ENCODE peak calls at places on chromosomes 2 and 18, in ten cellular contexts. One of them, this sample, is unnamed.

GRCh38 chr2:146458585-146458984 is 1386.2 kb upstream of the ACVR2A start:
- DNase-seq in WTC11: no peak
- DNase-seq in stimulated activated CD4-positive, alpha-beta T cell treated with anti-CD3 and anti-CD28 coated beads, Interleukin-2, amount 100 ng/mL, for 24 hours: no peak
- DNase-seq in NT2/D1: no peak
- DNase-seq in NCI-H82: no peak
- DNase-seq in neuronal stem cell: no peak
- DNase-seq in SW 1271: no peak
- DNase-seq in H54: no peak
- DNase-seq in right atrium auricular region: no peak
- DNase-seq in HepG2: no peak
- DNase-seq in this sample: no peak

GRCh38 chr2:172083725-172084483 is 1.4 kb upstream of the DLX1 start:
- DNase-seq in WTC11: peak
- DNase-seq in stimulated activated CD4-positive, alpha-beta T cell treated with anti-CD3 and anti-CD28 coated beads, Interleukin-2, amount 100 ng/mL, for 24 hours: no peak
- DNase-seq in NT2/D1: no peak
- DNase-seq in NCI-H82: peak
- DNase-seq in neuronal stem cell: peak
- DNase-seq in SW 1271: no peak
- DNase-seq in H54: no peak
- DNase-seq in right atrium auricular region: no peak
- DNase-seq in HepG2: no peak
- DNase-seq in this sample: no peak

GRCh38 chr2:1553671-1554295 is 140.5 kb downstream of the TPO start:
- DNase-seq in WTC11: no peak
- DNase-seq in stimulated activated CD4-positive, alpha-beta T cell treated with anti-CD3 and anti-CD28 coated beads, Interleukin-2, amount 100 ng/mL, for 24 hours: no peak
- DNase-seq in NT2/D1: no peak
- DNase-seq in NCI-H82: no peak
- DNase-seq in neuronal stem cell: no peak
- DNase-seq in SW 1271: peak
- DNase-seq in H54: no peak
- DNase-seq in right atrium auricular region: no peak
- DNase-seq in HepG2: no peak
- DNase-seq in this sample: no peak

GRCh38 chr2:128510701-128511100 is 192.0 kb upstream of the HS6ST1 start:
- DNase-seq in WTC11: no peak
- DNase-seq in stimulated activated CD4-positive, alpha-beta T cell treated with anti-CD3 and anti-CD28 coated beads, Interleukin-2, amount 100 ng/mL, for 24 hours: no peak
- DNase-seq in NT2/D1: no peak
- DNase-seq in NCI-H82: no peak
- DNase-seq in neuronal stem cell: no peak
- DNase-seq in SW 1271: no peak
- DNase-seq in H54: no peak
- DNase-seq in right atrium auricular region: no peak
- DNase-seq in HepG2: no peak
- DNase-seq in this sample: no peak

GRCh38 chr2:102291221-102292075 is 19.9 kb upstream of the IL1RL1 start:
- DNase-seq in WTC11: no peak
- DNase-seq in stimulated activated CD4-positive, alpha-beta T cell treated with anti-CD3 and anti-CD28 coated beads, Interleukin-2, amount 100 ng/mL, for 24 hours: no peak
- DNase-seq in NT2/D1: no peak
- DNase-seq in NCI-H82: no peak
- DNase-seq in neuronal stem cell: no peak
- DNase-seq in SW 1271: no peak
- DNase-seq in H54: no peak
- DNase-seq in right atrium auricular region: no peak
- DNase-seq in HepG2: no peak
- DNase-seq in this sample: no peak

GRCh38 chr2:39664898-39665591 is 672 bp upstream of the TMEM178A start:
- DNase-seq in WTC11: peak
- DNase-seq in stimulated activated CD4-positive, alpha-beta T cell treated with anti-CD3 and anti-CD28 coated beads, Interleukin-2, amount 100 ng/mL, for 24 hours: no peak
- DNase-seq in NT2/D1: no peak
- DNase-seq in NCI-H82: peak
- DNase-seq in neuronal stem cell: no peak
- DNase-seq in SW 1271: no peak
- DNase-seq in H54: no peak
- DNase-seq in right atrium auricular region: no peak
- DNase-seq in HepG2: no peak
- DNase-seq in this sample: no peak

GRCh38 chr2:172745636-172746035 is 10.0 kb downstream of the RAPGEF4 start:
- DNase-seq in WTC11: no peak
- DNase-seq in stimulated activated CD4-positive, alpha-beta T cell treated with anti-CD3 and anti-CD28 coated beads, Interleukin-2, amount 100 ng/mL, for 24 hours: no peak
- DNase-seq in NT2/D1: no peak
- DNase-seq in NCI-H82: no peak
- DNase-seq in neuronal stem cell: no peak
- DNase-seq in SW 1271: no peak
- DNase-seq in H54: no peak
- DNase-seq in right atrium auricular region: no peak
- DNase-seq in HepG2: no peak
- DNase-seq in this sample: no peak

GRCh38 chr2:10303634-10304378 is 1.1 kb downstream of the HPCAL1 start:
- DNase-seq in WTC11: peak
- DNase-seq in stimulated activated CD4-positive, alpha-beta T cell treated with anti-CD3 and anti-CD28 coated beads, Interleukin-2, amount 100 ng/mL, for 24 hours: peak
- DNase-seq in NT2/D1: no peak
- DNase-seq in NCI-H82: peak
- DNase-seq in neuronal stem cell: peak
- DNase-seq in SW 1271: peak
- DNase-seq in H54: peak
- DNase-seq in right atrium auricular region: no peak
- DNase-seq in HepG2: peak
- DNase-seq in this sample: no peak

GRCh38 chr18:59383831-59384230 is 24.8 kb upstream of the LMAN1 start:
- DNase-seq in WTC11: no peak
- DNase-seq in stimulated activated CD4-positive, alpha-beta T cell treated with anti-CD3 and anti-CD28 coated beads, Interleukin-2, amount 100 ng/mL, for 24 hours: no peak
- DNase-seq in NT2/D1: no peak
- DNase-seq in NCI-H82: peak
- DNase-seq in neuronal stem cell: peak
- DNase-seq in SW 1271: no peak
- DNase-seq in H54: no peak
- DNase-seq in right atrium auricular region: no peak
- DNase-seq in HepG2: no peak
- DNase-seq in this sample: no peak

GRCh38 chr2:1564506-1564905 is 151.2 kb downstream of the TPO start:
- DNase-seq in WTC11: no peak
- DNase-seq in stimulated activated CD4-positive, alpha-beta T cell treated with anti-CD3 and anti-CD28 coated beads, Interleukin-2, amount 100 ng/mL, for 24 hours: no peak
- DNase-seq in NT2/D1: no peak
- DNase-seq in NCI-H82: no peak
- DNase-seq in neuronal stem cell: no peak
- DNase-seq in SW 1271: no peak
- DNase-seq in H54: no peak
- DNase-seq in right atrium auricular region: no peak
- DNase-seq in HepG2: no peak
- DNase-seq in this sample: no peak

GRCh38 chr2:104068665-104069064 is 785.2 kb upstream of the POU3F3 start:
- DNase-seq in WTC11: no peak
- DNase-seq in stimulated activated CD4-positive, alpha-beta T cell treated with anti-CD3 and anti-CD28 coated beads, Interleukin-2, amount 100 ng/mL, for 24 hours: no peak
- DNase-seq in NT2/D1: no peak
- DNase-seq in NCI-H82: no peak
- DNase-seq in neuronal stem cell: no peak
- DNase-seq in SW 1271: no peak
- DNase-seq in H54: no peak
- DNase-seq in right atrium auricular region: no peak
- DNase-seq in HepG2: no peak
- DNase-seq in this sample: no peak

GRCh38 chr18:29164020-29164706 is 987.2 kb upstream of the CDH2 start:
- DNase-seq in WTC11: no peak
- DNase-seq in stimulated activated CD4-positive, alpha-beta T cell treated with anti-CD3 and anti-CD28 coated beads, Interleukin-2, amount 100 ng/mL, for 24 hours: no peak
- DNase-seq in NT2/D1: no peak
- DNase-seq in NCI-H82: no peak
- DNase-seq in neuronal stem cell: no peak
- DNase-seq in SW 1271: peak
- DNase-seq in H54: no peak
- DNase-seq in right atrium auricular region: no peak
- DNase-seq in HepG2: peak
- DNase-seq in this sample: peak

GRCh38 chr2:196101325-196101981 is 32.8 kb upstream of the DNAH7 start:
- DNase-seq in WTC11: no peak
- DNase-seq in stimulated activated CD4-positive, alpha-beta T cell treated with anti-CD3 and anti-CD28 coated beads, Interleukin-2, amount 100 ng/mL, for 24 hours: peak
- DNase-seq in NT2/D1: no peak
- DNase-seq in NCI-H82: no peak
- DNase-seq in neuronal stem cell: no peak
- DNase-seq in SW 1271: no peak
- DNase-seq in H54: no peak
- DNase-seq in right atrium auricular region: no peak
- DNase-seq in HepG2: no peak
- DNase-seq in this sample: no peak

GRCh38 chr18:70188113-70188512 is 17.4 kb downstream of the RTTN start:
- DNase-seq in WTC11: no peak
- DNase-seq in stimulated activated CD4-positive, alpha-beta T cell treated with anti-CD3 and anti-CD28 coated beads, Interleukin-2, amount 100 ng/mL, for 24 hours: no peak
- DNase-seq in NT2/D1: no peak
- DNase-seq in NCI-H82: no peak
- DNase-seq in neuronal stem cell: no peak
- DNase-seq in SW 1271: no peak
- DNase-seq in H54: no peak
- DNase-seq in right atrium auricular region: no peak
- DNase-seq in HepG2: no peak
- DNase-seq in this sample: no peak

GRCh38 chr2:148613231-148614023 is 31.1 kb upstream of the EPC2 start:
- DNase-seq in WTC11: no peak
- DNase-seq in stimulated activated CD4-positive, alpha-beta T cell treated with anti-CD3 and anti-CD28 coated beads, Interleukin-2, amount 100 ng/mL, for 24 hours: no peak
- DNase-seq in NT2/D1: no peak
- DNase-seq in NCI-H82: no peak
- DNase-seq in neuronal stem cell: no peak
- DNase-seq in SW 1271: no peak
- DNase-seq in H54: no peak
- DNase-seq in right atrium auricular region: no peak
- DNase-seq in HepG2: no peak
- DNase-seq in this sample: no peak

GRCh38 chr2:229921101-229921891 is 513 bp downstream of the TRIP12 start:
- DNase-seq in WTC11: peak
- DNase-seq in stimulated activated CD4-positive, alpha-beta T cell treated with anti-CD3 and anti-CD28 coated beads, Interleukin-2, amount 100 ng/mL, for 24 hours: peak
- DNase-seq in NT2/D1: no peak
- DNase-seq in NCI-H82: peak
- DNase-seq in neuronal stem cell: peak
- DNase-seq in SW 1271: peak
- DNase-seq in H54: peak
- DNase-seq in right atrium auricular region: peak
- DNase-seq in HepG2: peak
- DNase-seq in this sample: no peak

This sample was measured in glomerular endothelial cell.